ENCODE peak calls at places on chromosomes 7 and 10, in five cellular contexts. F is HepG2, Q is HCT116, V is K562, S is GM12878. C is an unnamed sample.

GRCh38 chr10:87767253-87767652 is 50.8 kb downstream of the ATAD1 start:
- DNase-seq in F (no peak), Q (no peak), V (no peak), S (no peak), C (no peak)

GRCh38 chr10:122060250-122060649 is 71.3 kb downstream of the TACC2 start:
- DNase-seq in F (no peak), Q (no peak), V (no peak), S (no peak), C (no peak)

GRCh38 chr7:7693881-7694280 is 24.5 kb downstream of the RPA3 start:
- DNase-seq in F (peak), Q (peak), V (no peak), S (no peak), C (no peak)

GRCh38 chr10:320787-321186 is 185.5 kb downstream of the ZMYND11 start:
- DNase-seq in F (no peak), Q (no peak), V (no peak), S (no peak), C (no peak)

GRCh38 chr7:113892818-113893217 is 26.0 kb downstream of the PPP1R3A start:
- DNase-seq in F (no peak), Q (no peak), V (no peak), S (no peak), C (no peak)

GRCh38 chr10:121734517-121735137 is 136.4 kb upstream of the FGFR2 start:
- DNase-seq in F (peak), Q (peak), V (peak), S (no peak), C (no peak)

GRCh38 chr10:127041561-127041960 is 136.3 kb downstream of the DOCK1 start:
- DNase-seq in F (no peak), Q (peak), V (no peak), S (no peak), C (no peak)

GRCh38 chr7:108196004-108196403 is 65.8 kb upstream of the LAMB4 start:
- DNase-seq in F (no peak), Q (no peak), V (no peak), S (no peak), C (no peak)

GRCh38 chr7:139725077-139725476 is 52.7 kb downstream of the HIPK2 start:
- DNase-seq in F (no peak), Q (no peak), V (no peak), S (peak), C (no peak)

GRCh38 chr7:26500749-26501352 is 209.2 kb downstream of the SNX10 start:
- DNase-seq in F (peak), Q (peak), V (peak), S (no peak), C (no peak)

GRCh38 chr7:83484266-83484665 is 164.7 kb downstream of the SEMA3E start:
- DNase-seq in F (no peak), Q (no peak), V (no peak), S (no peak), C (no peak)

GRCh38 chr10:50497758-50498157 is 126.0 kb downstream of the SGMS1 start:
- DNase-seq in F (peak), Q (no peak), V (peak), S (peak), C (no peak)

GRCh38 chr7:102260856-102261255 is 25.8 kb upstream of the SH2B2 start:
- DNase-seq in F (no peak), Q (no peak), V (no peak), S (no peak), C (no peak)

GRCh38 chr7:51645707-51646298 is 329.2 kb upstream of the COBL start:
- DNase-seq in F (no peak), Q (no peak), V (no peak), S (no peak), C (no peak)

GRCh38 chr7:27142562-27143021 is 889 bp downstream of the HOXA5 start:
- DNase-seq in F (no peak), Q (no peak), V (no peak), S (no peak), C (no peak)

GRCh38 chr10:79068562-79069324 is at the start of gene ZMIZ1:
- DNase-seq in F (peak), Q (peak), V (peak), S (no peak), C (peak)

GRCh38 chr7:44914992-44915607 is 29.8 kb upstream of the PURB start:
- DNase-seq in F (no peak), Q (no peak), V (no peak), S (peak), C (no peak)

GRCh38 chr7:105268511-105269392 is 120.0 kb downstream of the SRPK2 start:
- DNase-seq in F (peak), Q (no peak), V (peak), S (no peak), C (no peak)

GRCh38 chr10:11113156-11113555 is 95.5 kb downstream of the CELF2 start:
- DNase-seq in F (no peak), Q (no peak), V (no peak), S (peak), C (no peak)

DNA sequence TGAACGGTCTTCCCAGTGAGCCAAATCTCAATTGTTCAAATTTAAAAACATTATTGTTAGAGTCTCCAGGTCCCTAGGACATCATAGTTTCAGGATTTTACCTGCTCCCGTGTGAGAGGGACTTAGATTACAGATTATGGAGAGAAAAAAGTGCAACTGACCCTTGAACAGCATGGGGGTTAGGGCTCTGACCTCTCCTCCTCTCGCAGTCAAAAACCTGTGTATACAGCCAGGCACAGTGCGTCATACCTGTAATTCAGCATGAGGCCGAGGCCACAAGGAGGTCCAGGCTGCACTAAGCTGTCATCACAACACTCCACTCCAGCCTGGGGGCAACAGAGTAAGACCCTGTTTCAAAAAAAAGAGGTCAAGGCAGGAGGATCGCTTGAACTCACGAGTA is 25.5 kb downstream of the BAZ1B start:
- DNase-seq in F (no peak), Q (no peak), V (no peak), S (no peak), C (no peak)
- TF ChIP-seq ZNF274 in F (no peak), Q (no peak), V (no peak), S (no peak), C (no peak)

GRCh38 chr10:22229756-22230330 is 12.0 kb upstream of the EBLN1 start:
- DNase-seq in F (no peak), Q (no peak), V (peak), S (no peak), C (no peak)
- TF ChIP-seq ZNF274 in F (no peak), Q (no peak), V (no peak), S (no peak), C (no peak)

GRCh38 chr7:81297317-81297716 is 378.5 kb upstream of the SEMA3C start:
- DNase-seq in F (no peak), Q (no peak), V (no peak), S (no peak), C (no peak)
- TF ChIP-seq ZNF274 in F (no peak), Q (no peak), V (no peak), S (no peak), C (no peak)

DNA sequence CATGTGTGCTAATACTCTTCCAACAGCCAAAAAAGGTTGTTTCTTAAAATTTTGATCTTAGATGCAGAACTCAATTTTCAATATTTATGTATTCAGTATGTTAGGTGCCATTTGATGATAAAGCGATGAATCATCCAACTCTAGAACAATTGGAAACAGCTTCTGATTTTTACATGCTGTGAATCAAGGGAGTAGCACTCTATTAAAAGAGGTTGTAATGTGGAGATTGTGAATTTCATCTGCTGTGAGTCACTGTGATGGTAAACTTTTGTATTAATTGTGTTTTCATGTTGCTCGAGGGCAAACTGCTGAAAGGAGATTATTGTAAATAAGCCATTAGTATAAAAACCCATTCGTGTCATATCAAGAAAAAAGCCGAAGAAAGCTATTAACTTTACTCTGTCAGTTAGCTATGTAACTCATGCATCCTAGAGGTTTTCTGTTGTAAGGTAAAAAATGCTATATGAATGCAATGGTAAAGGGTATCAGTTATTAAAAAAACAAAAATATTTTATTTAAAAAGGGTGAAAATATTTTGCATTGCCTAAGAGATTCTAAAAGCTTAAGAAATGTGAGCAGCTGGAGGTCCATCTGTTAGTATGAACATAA is 510.9 kb upstream of the PCDH15 start:
- DNase-seq in F (no peak), Q (no peak), V (no peak), S (no peak), C (no peak)
- TF ChIP-seq ZNF274 in F (no peak), Q (no peak), V (no peak), S (no peak), C (no peak)

C was measured in NT2/D1.